ENCODE peak calls at places on chromosome 11, in ten cellular contexts. K is adrenal gland; U is body of pancreas; N is cardiac muscle cell; L is IMR-90; Z is colonic mucosa; V is effector memory CD4-positive, alpha-beta T cell; J is heart right ventricle; H is bronchial epithelial cell; F is A549. R is an unnamed sample.

GRCh38 chr11:27614092-27614491 is 86.2 kb downstream of the BDNF start:
- DNase-seq in K (no peak), U (no peak), N (no peak), L (no peak), Z (no peak), V (no peak), J (no peak), H (no peak), F (no peak), R (no peak)

GRCh38 chr11:30478923-30479322 is 107.2 kb downstream of the MPPED2 start:
- DNase-seq in K (no peak), U (no peak), N (peak; percentile 2), L (no peak), Z (no peak), V (no peak), J (peak; percentile 82), H (no peak), F (no peak), R (no peak)

GRCh38 chr11:86524603-86525352 is 147.6 kb downstream of the ME3 start:
- DNase-seq in K (no peak), U (no peak), N (peak; percentile 53), L (peak; percentile 73), Z (no peak), V (no peak), J (no peak), H (peak; percentile 77), F (peak; percentile 69), R (no peak)

GRCh38 chr11:9313648-9314290 is 624 bp downstream of the TMEM41B start:
- DNase-seq in K (no peak), U (no peak), N (peak; percentile 27), L (peak; percentile 8), Z (peak; percentile 32), V (no peak), J (no peak), H (peak; percentile 39), F (peak; percentile 37), R (no peak)

GRCh38 chr11:74766905-74767304 is 18.3 kb downstream of the RNF169 start:
- DNase-seq in K (no peak), U (no peak), N (no peak), L (no peak), Z (no peak), V (no peak), J (no peak), H (no peak), F (no peak), R (no peak)

GRCh38 chr11:123494195-123495050 is 64.4 kb downstream of the GRAMD1B start:
- DNase-seq in K (no peak), U (no peak), N (peak; percentile 51), L (peak; percentile 69), Z (no peak), V (no peak), J (no peak), H (peak; percentile 62), F (no peak), R (no peak)

GRCh38 chr11:8566613-8567210 is 27.3 kb downstream of the STK33 start:
- DNase-seq in K (no peak), U (no peak), N (peak; percentile 62), L (peak; percentile 48), Z (no peak), V (no peak), J (no peak), H (peak; percentile 78), F (no peak), R (no peak)

GRCh38 chr11:12441081-12441801 is 63.9 kb downstream of the PARVA start:
- DNase-seq in K (no peak), U (no peak), N (no peak), L (peak; percentile 62), Z (no peak), V (no peak), J (no peak), H (peak; percentile 18), F (no peak), R (no peak)

GRCh38 chr11:120303004-120303637 is 22.0 kb upstream of the TLCD5 start:
- DNase-seq in K (peak; percentile 67), U (peak; percentile 84), N (peak; percentile 89), L (peak; percentile 80), Z (peak; percentile 89), V (peak; percentile 16), J (peak; percentile 65), H (peak; percentile 77), F (peak; percentile 56), R (peak; percentile 66)

GRCh38 chr11:116725434-116726221 is 47.2 kb downstream of the BUD13 start:
- DNase-seq in K (peak; percentile 30), U (no peak), N (peak; percentile 47), L (peak; percentile 44), Z (no peak), V (no peak), J (no peak), H (no peak), F (no peak), R (no peak)

GRCh38 chr11:90257158-90257525 is 34.3 kb upstream of the CHORDC1 start:
- DNase-seq in K (no peak), U (no peak), N (no peak), L (no peak), Z (no peak), V (no peak), J (no peak), H (no peak), F (no peak), R (no peak)

GRCh38 chr11:112016088-112016764 is 9.0 kb upstream of the DLAT start:
- DNase-seq in K (no peak), U (peak; percentile 21), N (peak; percentile 69), L (peak; percentile 24), Z (no peak), V (no peak), J (no peak), H (no peak), F (no peak), R (no peak)
- H3K4me3 ChIP-seq in K (no peak overlapping the region), U (no peak overlapping the region), N (no peak overlapping the region), L (no peak overlapping the region), Z (no peak overlapping the region), V (no peak overlapping the region), J (no peak overlapping the region), H (no peak overlapping the region), F (no peak overlapping the region), R (no peak overlapping the region)

GRCh38 chr11:76231339-76231738 is 25.0 kb upstream of the WNT11 start:
- DNase-seq in K (no peak), U (no peak), N (no peak), L (no peak), Z (no peak), V (no peak), J (no peak), H (no peak), F (no peak), R (no peak)

GRCh38 chr11:76233196-76233921 is 27.1 kb upstream of the WNT11 start:
- DNase-seq in K (no peak), U (no peak), N (no peak), L (no peak), Z (no peak), V (no peak), J (no peak), H (no peak), F (no peak), R (no peak)

GRCh38 chr11:76233936-76234703 is 27.8 kb upstream of the WNT11 start:
- DNase-seq in K (peak; percentile 66), U (peak; percentile 31), N (peak; percentile 78), L (no peak), Z (peak; percentile 55), V (no peak), J (peak; percentile 62), H (peak; percentile 12), F (no peak), R (peak; percentile 53)

GRCh38 chr11:76230392-76230791 is 24.1 kb upstream of the WNT11 start:
- DNase-seq in K (no peak), U (no peak), N (no peak), L (no peak), Z (no peak), V (no peak), J (no peak), H (no peak), F (no peak), R (no peak)

DNA sequence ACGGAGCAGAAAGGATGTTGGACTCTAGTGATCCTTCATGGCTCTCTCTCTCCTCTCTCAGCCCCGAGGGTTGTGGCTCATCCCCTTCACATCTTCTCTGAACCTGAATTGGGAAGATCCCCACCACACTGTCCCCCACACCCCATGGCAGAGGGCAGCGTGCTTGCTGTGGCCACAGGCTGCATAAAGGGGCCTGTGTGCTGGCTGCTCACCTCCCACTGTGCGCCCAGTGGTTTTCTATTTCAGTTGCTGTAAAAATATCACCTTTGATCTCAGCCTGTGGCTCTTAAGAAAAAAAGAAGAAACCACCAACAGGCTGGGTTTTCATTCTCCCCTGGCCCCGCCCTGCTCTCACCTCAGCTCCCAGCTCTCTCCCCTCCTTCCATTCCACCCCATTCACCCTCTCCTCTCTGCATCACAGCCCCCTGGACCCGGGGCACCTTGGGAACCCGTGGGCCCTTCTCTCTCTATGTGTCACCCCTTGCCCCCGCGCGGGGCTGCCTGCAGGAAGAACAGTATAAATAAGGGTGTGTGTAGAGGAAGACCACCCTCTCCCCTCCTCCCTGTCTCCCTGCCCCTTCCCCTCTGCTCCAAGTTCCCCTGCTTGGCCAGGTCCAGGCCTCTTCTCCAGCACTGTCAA is 25.8 kb upstream of the WNT11 start:
- DNase-seq in K (no peak), U (no peak), N (no peak), L (no peak), Z (peak; percentile 32), V (peak; percentile 24), J (no peak), H (no peak), F (no peak), R (no peak)
- H3K4me3 ChIP-seq in K (no peak overlapping the region), U (no peak overlapping the region), N (no peak overlapping the region), L (no peak overlapping the region), Z (no peak overlapping the region), V (peak overlapping the region; percentile 7), J (no peak overlapping the region), H (no peak overlapping the region), F (no peak overlapping the region), R (no peak overlapping the region)

GRCh38 chr11:33016654-33017053 is 976 bp downstream of the DEPDC7 start:
- DNase-seq in K (no peak), U (no peak), N (no peak), L (no peak), Z (no peak), V (no peak), J (no peak), H (peak; percentile 16), F (no peak), R (no peak)
- H3K4me3 ChIP-seq in K (peak overlapping the region; percentile 76), U (no peak overlapping the region), N (peak overlapping the region; percentile 30), L (peak overlapping the region; percentile 66), Z (peak overlapping the region; percentile 44), V (peak overlapping the region; percentile 59), J (peak overlapping the region; percentile 63), H (no peak overlapping the region), F (peak overlapping the region; percentile 82), R (no peak overlapping the region)

DNA sequence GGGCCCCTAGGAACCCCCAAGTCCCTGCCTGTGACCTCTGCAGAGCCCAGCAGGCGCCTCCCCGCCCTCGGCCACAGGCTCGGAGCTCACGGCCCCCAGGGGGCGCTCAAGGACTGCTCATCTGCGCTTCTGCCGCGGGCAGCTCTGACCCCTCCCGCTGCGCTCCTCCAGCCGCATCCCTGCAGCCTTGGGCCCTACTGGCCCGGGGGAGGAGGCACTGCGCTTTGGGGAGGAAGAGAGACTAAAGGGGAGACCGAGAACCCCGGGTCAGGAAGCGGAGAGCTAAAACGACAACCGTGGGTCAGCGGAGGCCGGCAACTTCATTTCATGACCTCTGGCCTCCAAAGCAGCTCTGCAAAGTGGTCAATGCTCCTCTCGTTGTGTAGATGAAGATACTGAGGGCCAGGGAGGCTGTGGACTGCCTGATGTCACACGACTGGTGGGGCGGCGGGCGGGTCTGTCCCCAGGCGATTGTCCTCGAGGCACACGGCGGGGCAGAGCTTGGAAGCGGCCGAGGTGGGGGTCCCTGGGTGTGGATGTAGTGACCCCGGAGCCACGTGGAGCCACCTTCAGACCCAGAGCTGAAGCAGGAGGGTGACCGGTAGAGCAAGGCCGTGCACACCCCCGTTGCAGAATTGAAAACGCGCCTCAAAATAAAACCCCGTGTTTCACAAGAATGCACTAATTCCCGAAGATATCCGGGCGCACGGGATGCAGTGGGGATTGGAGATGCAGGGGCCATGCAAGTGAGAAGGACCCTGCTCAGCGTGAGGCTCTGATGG is 2.7 kb upstream of the KRTAP5-6 start:
- DNase-seq in K (peak; percentile 82), U (peak; percentile 91), N (peak; percentile 84), L (peak; percentile 61), Z (peak; percentile 90), V (peak; percentile 42), J (peak; percentile 89), H (peak; percentile 49), F (peak; percentile 88), R (peak; percentile 86)
- H3K4me3 ChIP-seq in K (peak overlapping the region; percentile 21), U (no peak overlapping the region), N (no peak overlapping the region), L (no peak overlapping the region), Z (peak overlapping the region; percentile 11), V (no peak overlapping the region), J (peak overlapping the region; percentile 56), H (peak overlapping the region; percentile 45), F (peak overlapping the region; percentile 62), R (no peak overlapping the region)

R was measured in lung.